ENCODE peak calls at places on chromosomes 12 and 14, in six cellular contexts. One of them, this sample, is unnamed.

GRCh38 chr12:102415515-102415914 is 64.8 kb downstream of the IGF1 start:
- DNase-seq in K562: no peak
- DNase-seq in nucleus accumbens: no peak
- DNase-seq in C1 segment of cervical spinal cord: no peak
- DNase-seq in lower leg skin: no peak
- DNase-seq in hypothalamus: no peak
- DNase-seq in this sample: no peak

GRCh38 chr12:16437281-16437816 is 89.9 kb downstream of the MGST1 start:
- DNase-seq in K562: no peak
- DNase-seq in nucleus accumbens: no peak
- DNase-seq in C1 segment of cervical spinal cord: no peak
- DNase-seq in lower leg skin: no peak
- DNase-seq in hypothalamus: no peak
- DNase-seq in this sample: no peak

GRCh38 chr12:102879144-102879763 is 37.8 kb downstream of the PAH start:
- DNase-seq in K562: peak; percentile 16
- DNase-seq in nucleus accumbens: peak; percentile 21
- DNase-seq in C1 segment of cervical spinal cord: no peak
- DNase-seq in lower leg skin: no peak
- DNase-seq in hypothalamus: no peak
- DNase-seq in this sample: peak; percentile 26

GRCh38 chr12:27105746-27106536 is 23.6 kb upstream of the C12orf71 start:
- DNase-seq in K562: no peak
- DNase-seq in nucleus accumbens: no peak
- DNase-seq in C1 segment of cervical spinal cord: no peak
- DNase-seq in lower leg skin: no peak
- DNase-seq in hypothalamus: no peak
- DNase-seq in this sample: no peak

GRCh38 chr12:91577586-91578539 is 395.2 kb upstream of the DCN start:
- DNase-seq in K562: peak; percentile 29
- DNase-seq in nucleus accumbens: no peak
- DNase-seq in C1 segment of cervical spinal cord: no peak
- DNase-seq in lower leg skin: no peak
- DNase-seq in hypothalamus: no peak
- DNase-seq in this sample: no peak

GRCh38 chr12:94879542-94879941 is 124.0 kb downstream of the NDUFA12 start:
- DNase-seq in K562: peak; percentile 51
- DNase-seq in nucleus accumbens: no peak
- DNase-seq in C1 segment of cervical spinal cord: no peak
- DNase-seq in lower leg skin: no peak
- DNase-seq in hypothalamus: no peak
- DNase-seq in this sample: peak; percentile 29

GRCh38 chr14:83960832-83961512 is 1569.0 kb upstream of the FLRT2 start:
- DNase-seq in K562: no peak
- DNase-seq in nucleus accumbens: no peak
- DNase-seq in C1 segment of cervical spinal cord: no peak
- DNase-seq in lower leg skin: no peak
- DNase-seq in hypothalamus: no peak
- DNase-seq in this sample: no peak

GRCh38 chr14:95521001-95521400 is 4.6 kb upstream of the SYNE3 start:
- DNase-seq in K562: no peak
- DNase-seq in nucleus accumbens: no peak
- DNase-seq in C1 segment of cervical spinal cord: no peak
- DNase-seq in lower leg skin: peak; percentile 56
- DNase-seq in hypothalamus: no peak
- DNase-seq in this sample: no peak

GRCh38 chr14:104978774-104979691 is 859 bp upstream of the AHNAK2 start:
- DNase-seq in K562: no peak
- DNase-seq in nucleus accumbens: no peak
- DNase-seq in C1 segment of cervical spinal cord: no peak
- DNase-seq in lower leg skin: no peak
- DNase-seq in hypothalamus: no peak
- DNase-seq in this sample: no peak

GRCh38 chr12:7937867-7938506 is 2.0 kb upstream of the SLC2A3 start:
- DNase-seq in K562: peak; percentile 53
- DNase-seq in nucleus accumbens: no peak
- DNase-seq in C1 segment of cervical spinal cord: no peak
- DNase-seq in lower leg skin: no peak
- DNase-seq in hypothalamus: no peak
- DNase-seq in this sample: peak; percentile 49

GRCh38 chr12:98084391-98084790 is 431.0 kb upstream of the TMPO start:
- DNase-seq in K562: no peak
- DNase-seq in nucleus accumbens: no peak
- DNase-seq in C1 segment of cervical spinal cord: no peak
- DNase-seq in lower leg skin: no peak
- DNase-seq in hypothalamus: no peak
- DNase-seq in this sample: no peak

GRCh38 chr12:41064411-41064810 is 123.7 kb upstream of the PDZRN4 start:
- DNase-seq in K562: no peak
- DNase-seq in nucleus accumbens: no peak
- DNase-seq in C1 segment of cervical spinal cord: no peak
- DNase-seq in lower leg skin: no peak
- DNase-seq in hypothalamus: no peak
- DNase-seq in this sample: no peak

GRCh38 chr12:128914908-128915563 is 61.8 kb downstream of the GLT1D1 start:
- DNase-seq in K562: no peak
- DNase-seq in nucleus accumbens: no peak
- DNase-seq in C1 segment of cervical spinal cord: no peak
- DNase-seq in lower leg skin: no peak
- DNase-seq in hypothalamus: no peak
- DNase-seq in this sample: peak; percentile 32

GRCh38 chr12:51820721-51821422 is 27.6 kb downstream of the FIGNL2 start:
- DNase-seq in K562: no peak
- DNase-seq in nucleus accumbens: peak; percentile 70
- DNase-seq in C1 segment of cervical spinal cord: no peak
- DNase-seq in lower leg skin: no peak
- DNase-seq in hypothalamus: no peak
- DNase-seq in this sample: peak; percentile 67

GRCh38 chr12:113154351-113154973 is 4.9 kb downstream of the CFAP73 start:
- DNase-seq in K562: no peak
- DNase-seq in nucleus accumbens: peak; percentile 46
- DNase-seq in C1 segment of cervical spinal cord: no peak
- DNase-seq in lower leg skin: no peak
- DNase-seq in hypothalamus: no peak
- DNase-seq in this sample: no peak

GRCh38 chr12:14207946-14208612 is 157.4 kb upstream of the ATF7IP start:
- DNase-seq in K562: no peak
- DNase-seq in nucleus accumbens: no peak
- DNase-seq in C1 segment of cervical spinal cord: no peak
- DNase-seq in lower leg skin: no peak
- DNase-seq in hypothalamus: no peak
- DNase-seq in this sample: no peak

GRCh38 chr12:131950182-131950913 is 606 bp downstream of the EP400 start:
- DNase-seq in K562: peak; percentile 61
- DNase-seq in nucleus accumbens: no peak
- DNase-seq in C1 segment of cervical spinal cord: no peak
- DNase-seq in lower leg skin: peak; percentile 88
- DNase-seq in hypothalamus: no peak
- DNase-seq in this sample: peak; percentile 44

GRCh38 chr12:1603621-1604020 is 9.2 kb upstream of the FBXL14 start:
- DNase-seq in K562: no peak
- DNase-seq in nucleus accumbens: no peak
- DNase-seq in C1 segment of cervical spinal cord: no peak
- DNase-seq in lower leg skin: no peak
- DNase-seq in hypothalamus: no peak
- DNase-seq in this sample: no peak

GRCh38 chr12:24483732-24484131 is 465.2 kb downstream of the BCAT1 start:
- DNase-seq in K562: no peak
- DNase-seq in nucleus accumbens: no peak
- DNase-seq in C1 segment of cervical spinal cord: no peak
- DNase-seq in lower leg skin: no peak
- DNase-seq in hypothalamus: no peak
- DNase-seq in this sample: no peak

GRCh38 chr12:99979471-99979870 is 5.3 kb downstream of the ANKS1B start:
- DNase-seq in K562: no peak
- DNase-seq in nucleus accumbens: no peak
- DNase-seq in C1 segment of cervical spinal cord: no peak
- DNase-seq in lower leg skin: no peak
- DNase-seq in hypothalamus: no peak
- DNase-seq in this sample: no peak

GRCh38 chr12:108689314-108690190 is 41.8 kb downstream of the CORO1C start:
- DNase-seq in K562: peak; percentile 70
- DNase-seq in nucleus accumbens: peak; percentile 24
- DNase-seq in C1 segment of cervical spinal cord: no peak
- DNase-seq in lower leg skin: no peak
- DNase-seq in hypothalamus: no peak
- DNase-seq in this sample: no peak

GRCh38 chr12:120439646-120440247 is 1.8 kb downstream of the COX6A1 start:
- DNase-seq in K562: peak; percentile 87
- DNase-seq in nucleus accumbens: peak; percentile 59
- DNase-seq in C1 segment of cervical spinal cord: no peak
- DNase-seq in lower leg skin: no peak
- DNase-seq in hypothalamus: no peak
- DNase-seq in this sample: peak; percentile 79

GRCh38 chr12:120710805-120711296 is 593 bp downstream of the UNC119B start:
- DNase-seq in K562: peak; percentile 55
- DNase-seq in nucleus accumbens: no peak
- DNase-seq in C1 segment of cervical spinal cord: no peak
- DNase-seq in lower leg skin: no peak
- DNase-seq in hypothalamus: no peak
- DNase-seq in this sample: peak; percentile 29

GRCh38 chr12:65918057-65918456 is 93.8 kb downstream of the HMGA2 start:
- DNase-seq in K562: no peak
- DNase-seq in nucleus accumbens: no peak
- DNase-seq in C1 segment of cervical spinal cord: no peak
- DNase-seq in lower leg skin: no peak
- DNase-seq in hypothalamus: no peak
- DNase-seq in this sample: no peak

GRCh38 chr14:63993992-63994391 is 141.2 kb downstream of the SYNE2 start:
- DNase-seq in K562: no peak
- DNase-seq in nucleus accumbens: no peak
- DNase-seq in C1 segment of cervical spinal cord: no peak
- DNase-seq in lower leg skin: no peak
- DNase-seq in hypothalamus: no peak
- DNase-seq in this sample: no peak

GRCh38 chr14:58697266-58697926 is 59.6 kb downstream of the DACT1 start:
- DNase-seq in K562: no peak
- DNase-seq in nucleus accumbens: no peak
- DNase-seq in C1 segment of cervical spinal cord: no peak
- DNase-seq in lower leg skin: no peak
- DNase-seq in hypothalamus: no peak
- DNase-seq in this sample: no peak

GRCh38 chr12:102958073-102958829 is 777 bp downstream of the ASCL1 start:
- DNase-seq in K562: no peak
- DNase-seq in nucleus accumbens: peak; percentile 32
- DNase-seq in C1 segment of cervical spinal cord: no peak
- DNase-seq in lower leg skin: no peak
- DNase-seq in hypothalamus: no peak
- DNase-seq in this sample: no peak

GRCh38 chr12:131074221-131075083 is 120.7 kb downstream of the ADGRD1 start:
- DNase-seq in K562: no peak
- DNase-seq in nucleus accumbens: no peak
- DNase-seq in C1 segment of cervical spinal cord: no peak
- DNase-seq in lower leg skin: peak; percentile 89
- DNase-seq in hypothalamus: no peak
- DNase-seq in this sample: no peak